ENCODE peak calls at places on chromosomes 5 and 9, in nine cellular contexts. One of them, this sample, is unnamed.

GRCh38 chr5:172443441-172444109 is 10.8 kb downstream of the SH3PXD2B start:
- DNase-seq in H9: no peak
- DNase-seq in fibroblast of pulmonary artery: peak; percentile 98
- DNase-seq in activated T-helper 1 cell treated with anti-CD3 and anti-CD28 coated beads, Interleukin-12 subunit alpha, Interleukin-12 subunit beta, Interleukin-2, Interleukin-4 antibody, amounts not matched to agents 30 ng/mL and 10 ng/mL and 1 ng/mL, durations not matched to agents 14 hours and 24 hours and 36 hours: no peak
- DNase-seq in choroid plexus epithelial cell: peak; percentile 95
- DNase-seq in fibroblast of lung: peak; percentile 98
- DNase-seq in hippocampal formation: no peak
- DNase-seq in endothelial cell: no peak
- DNase-seq in PC-3: peak; percentile 95
- DNase-seq in this sample: peak; percentile 86

GRCh38 chr9:89342948-89343347 is 24.6 kb downstream of the SECISBP2 start:
- DNase-seq in H9: no peak
- DNase-seq in fibroblast of pulmonary artery: no peak
- DNase-seq in activated T-helper 1 cell treated with anti-CD3 and anti-CD28 coated beads, Interleukin-12 subunit alpha, Interleukin-12 subunit beta, Interleukin-2, Interleukin-4 antibody, amounts not matched to agents 30 ng/mL and 10 ng/mL and 1 ng/mL, durations not matched to agents 14 hours and 24 hours and 36 hours: no peak
- DNase-seq in choroid plexus epithelial cell: peak; percentile 15
- DNase-seq in fibroblast of lung: no peak
- DNase-seq in hippocampal formation: no peak
- DNase-seq in endothelial cell: no peak
- DNase-seq in PC-3: no peak
- DNase-seq in this sample: no peak

GRCh38 chr9:89524888-89525385 is 27.0 kb upstream of the SEMA4D start:
- DNase-seq in H9: no peak
- DNase-seq in fibroblast of pulmonary artery: no peak
- DNase-seq in activated T-helper 1 cell treated with anti-CD3 and anti-CD28 coated beads, Interleukin-12 subunit alpha, Interleukin-12 subunit beta, Interleukin-2, Interleukin-4 antibody, amounts not matched to agents 30 ng/mL and 10 ng/mL and 1 ng/mL, durations not matched to agents 14 hours and 24 hours and 36 hours: no peak
- DNase-seq in choroid plexus epithelial cell: no peak
- DNase-seq in fibroblast of lung: no peak
- DNase-seq in hippocampal formation: no peak
- DNase-seq in endothelial cell: no peak
- DNase-seq in PC-3: no peak
- DNase-seq in this sample: no peak

GRCh38 chr9:104177003-104177611 is 83.0 kb downstream of the SMC2 start:
- DNase-seq in H9: no peak
- DNase-seq in fibroblast of pulmonary artery: peak; percentile 31
- DNase-seq in activated T-helper 1 cell treated with anti-CD3 and anti-CD28 coated beads, Interleukin-12 subunit alpha, Interleukin-12 subunit beta, Interleukin-2, Interleukin-4 antibody, amounts not matched to agents 30 ng/mL and 10 ng/mL and 1 ng/mL, durations not matched to agents 14 hours and 24 hours and 36 hours: no peak
- DNase-seq in choroid plexus epithelial cell: peak; percentile 12
- DNase-seq in fibroblast of lung: no peak
- DNase-seq in hippocampal formation: no peak
- DNase-seq in endothelial cell: no peak
- DNase-seq in PC-3: peak; percentile 42
- DNase-seq in this sample: peak; percentile 41

GRCh38 chr5:39411051-39411450 is 13.7 kb downstream of the DAB2 start:
- DNase-seq in H9: no peak
- DNase-seq in fibroblast of pulmonary artery: peak; percentile 79
- DNase-seq in activated T-helper 1 cell treated with anti-CD3 and anti-CD28 coated beads, Interleukin-12 subunit alpha, Interleukin-12 subunit beta, Interleukin-2, Interleukin-4 antibody, amounts not matched to agents 30 ng/mL and 10 ng/mL and 1 ng/mL, durations not matched to agents 14 hours and 24 hours and 36 hours: no peak
- DNase-seq in choroid plexus epithelial cell: peak; percentile 83
- DNase-seq in fibroblast of lung: peak; percentile 76
- DNase-seq in hippocampal formation: no peak
- DNase-seq in endothelial cell: no peak
- DNase-seq in PC-3: peak; percentile 85
- DNase-seq in this sample: peak; percentile 46

GRCh38 chr9:137797206-137798120 is 80.1 kb upstream of the CACNA1B start:
- DNase-seq in H9: no peak
- DNase-seq in fibroblast of pulmonary artery: no peak
- DNase-seq in activated T-helper 1 cell treated with anti-CD3 and anti-CD28 coated beads, Interleukin-12 subunit alpha, Interleukin-12 subunit beta, Interleukin-2, Interleukin-4 antibody, amounts not matched to agents 30 ng/mL and 10 ng/mL and 1 ng/mL, durations not matched to agents 14 hours and 24 hours and 36 hours: no peak
- DNase-seq in choroid plexus epithelial cell: no peak
- DNase-seq in fibroblast of lung: no peak
- DNase-seq in hippocampal formation: no peak
- DNase-seq in endothelial cell: no peak
- DNase-seq in PC-3: no peak
- DNase-seq in this sample: no peak

GRCh38 chr9:79665926-79666325 is 94.2 kb downstream of the TLE4 start:
- DNase-seq in H9: no peak
- DNase-seq in fibroblast of pulmonary artery: no peak
- DNase-seq in activated T-helper 1 cell treated with anti-CD3 and anti-CD28 coated beads, Interleukin-12 subunit alpha, Interleukin-12 subunit beta, Interleukin-2, Interleukin-4 antibody, amounts not matched to agents 30 ng/mL and 10 ng/mL and 1 ng/mL, durations not matched to agents 14 hours and 24 hours and 36 hours: no peak
- DNase-seq in choroid plexus epithelial cell: no peak
- DNase-seq in fibroblast of lung: peak; percentile 42
- DNase-seq in hippocampal formation: no peak
- DNase-seq in endothelial cell: no peak
- DNase-seq in PC-3: no peak
- DNase-seq in this sample: no peak

GRCh38 chr9:111876179-111876578 is 20.4 kb upstream of the UGCG start:
- DNase-seq in H9: no peak
- DNase-seq in fibroblast of pulmonary artery: no peak
- DNase-seq in activated T-helper 1 cell treated with anti-CD3 and anti-CD28 coated beads, Interleukin-12 subunit alpha, Interleukin-12 subunit beta, Interleukin-2, Interleukin-4 antibody, amounts not matched to agents 30 ng/mL and 10 ng/mL and 1 ng/mL, durations not matched to agents 14 hours and 24 hours and 36 hours: no peak
- DNase-seq in choroid plexus epithelial cell: no peak
- DNase-seq in fibroblast of lung: no peak
- DNase-seq in hippocampal formation: no peak
- DNase-seq in endothelial cell: no peak
- DNase-seq in PC-3: no peak
- DNase-seq in this sample: no peak

GRCh38 chr5:98769256-98770157 is 4.0 kb upstream of the RGMB start:
- DNase-seq in H9: peak; percentile 63
- DNase-seq in fibroblast of pulmonary artery: peak; percentile 53
- DNase-seq in activated T-helper 1 cell treated with anti-CD3 and anti-CD28 coated beads, Interleukin-12 subunit alpha, Interleukin-12 subunit beta, Interleukin-2, Interleukin-4 antibody, amounts not matched to agents 30 ng/mL and 10 ng/mL and 1 ng/mL, durations not matched to agents 14 hours and 24 hours and 36 hours: peak; percentile 5
- DNase-seq in choroid plexus epithelial cell: peak; percentile 80
- DNase-seq in fibroblast of lung: peak; percentile 81
- DNase-seq in hippocampal formation: peak; percentile 36
- DNase-seq in endothelial cell: peak; percentile 40
- DNase-seq in PC-3: peak; percentile 45
- DNase-seq in this sample: peak; percentile 57

GRCh38 chr9:136511670-136512592 is 29.1 kb upstream of the SEC16A start:
- DNase-seq in H9: no peak
- DNase-seq in fibroblast of pulmonary artery: peak; percentile 91
- DNase-seq in activated T-helper 1 cell treated with anti-CD3 and anti-CD28 coated beads, Interleukin-12 subunit alpha, Interleukin-12 subunit beta, Interleukin-2, Interleukin-4 antibody, amounts not matched to agents 30 ng/mL and 10 ng/mL and 1 ng/mL, durations not matched to agents 14 hours and 24 hours and 36 hours: no peak
- DNase-seq in choroid plexus epithelial cell: no peak
- DNase-seq in fibroblast of lung: no peak
- DNase-seq in hippocampal formation: peak; percentile 83
- DNase-seq in endothelial cell: peak; percentile 73
- DNase-seq in PC-3: no peak
- DNase-seq in this sample: no peak

GRCh38 chr5:73853091-73853490 is 227.1 kb downstream of the ARHGEF28 start:
- DNase-seq in H9: no peak
- DNase-seq in fibroblast of pulmonary artery: peak; percentile 21
- DNase-seq in activated T-helper 1 cell treated with anti-CD3 and anti-CD28 coated beads, Interleukin-12 subunit alpha, Interleukin-12 subunit beta, Interleukin-2, Interleukin-4 antibody, amounts not matched to agents 30 ng/mL and 10 ng/mL and 1 ng/mL, durations not matched to agents 14 hours and 24 hours and 36 hours: no peak
- DNase-seq in choroid plexus epithelial cell: peak; percentile 41
- DNase-seq in fibroblast of lung: peak; percentile 31
- DNase-seq in hippocampal formation: no peak
- DNase-seq in endothelial cell: no peak
- DNase-seq in PC-3: peak; percentile 77
- DNase-seq in this sample: peak; percentile 69

GRCh38 chr9:21461377-21461776 is 20.7 kb downstream of the IFNE start:
- DNase-seq in H9: no peak
- DNase-seq in fibroblast of pulmonary artery: peak; percentile 15
- DNase-seq in activated T-helper 1 cell treated with anti-CD3 and anti-CD28 coated beads, Interleukin-12 subunit alpha, Interleukin-12 subunit beta, Interleukin-2, Interleukin-4 antibody, amounts not matched to agents 30 ng/mL and 10 ng/mL and 1 ng/mL, durations not matched to agents 14 hours and 24 hours and 36 hours: no peak
- DNase-seq in choroid plexus epithelial cell: no peak
- DNase-seq in fibroblast of lung: no peak
- DNase-seq in hippocampal formation: no peak
- DNase-seq in endothelial cell: no peak
- DNase-seq in PC-3: no peak
- DNase-seq in this sample: no peak

GRCh38 chr9:5531251-5531972 is 21.1 kb downstream of the PDCD1LG2 start:
- DNase-seq in H9: no peak
- DNase-seq in fibroblast of pulmonary artery: no peak
- DNase-seq in activated T-helper 1 cell treated with anti-CD3 and anti-CD28 coated beads, Interleukin-12 subunit alpha, Interleukin-12 subunit beta, Interleukin-2, Interleukin-4 antibody, amounts not matched to agents 30 ng/mL and 10 ng/mL and 1 ng/mL, durations not matched to agents 14 hours and 24 hours and 36 hours: no peak
- DNase-seq in choroid plexus epithelial cell: no peak
- DNase-seq in fibroblast of lung: no peak
- DNase-seq in hippocampal formation: no peak
- DNase-seq in endothelial cell: no peak
- DNase-seq in PC-3: no peak
- DNase-seq in this sample: no peak

GRCh38 chr9:127595606-127596005 is 16.5 kb upstream of the STXBP1 start:
- DNase-seq in H9: no peak
- DNase-seq in fibroblast of pulmonary artery: no peak
- DNase-seq in activated T-helper 1 cell treated with anti-CD3 and anti-CD28 coated beads, Interleukin-12 subunit alpha, Interleukin-12 subunit beta, Interleukin-2, Interleukin-4 antibody, amounts not matched to agents 30 ng/mL and 10 ng/mL and 1 ng/mL, durations not matched to agents 14 hours and 24 hours and 36 hours: no peak
- DNase-seq in choroid plexus epithelial cell: no peak
- DNase-seq in fibroblast of lung: no peak
- DNase-seq in hippocampal formation: no peak
- DNase-seq in endothelial cell: no peak
- DNase-seq in PC-3: no peak
- DNase-seq in this sample: no peak

GRCh38 chr5:68277427-68277826 is 61.9 kb downstream of the PIK3R1 start:
- DNase-seq in H9: no peak
- DNase-seq in fibroblast of pulmonary artery: peak; percentile 34
- DNase-seq in activated T-helper 1 cell treated with anti-CD3 and anti-CD28 coated beads, Interleukin-12 subunit alpha, Interleukin-12 subunit beta, Interleukin-2, Interleukin-4 antibody, amounts not matched to agents 30 ng/mL and 10 ng/mL and 1 ng/mL, durations not matched to agents 14 hours and 24 hours and 36 hours: no peak
- DNase-seq in choroid plexus epithelial cell: peak; percentile 62
- DNase-seq in fibroblast of lung: peak; percentile 94
- DNase-seq in hippocampal formation: no peak
- DNase-seq in endothelial cell: no peak
- DNase-seq in PC-3: peak; percentile 65
- DNase-seq in this sample: peak; percentile 97

GRCh38 chr9:136305822-136306690 is 2.2 kb upstream of the CCDC187 start:
- DNase-seq in H9: no peak
- DNase-seq in fibroblast of pulmonary artery: no peak
- DNase-seq in activated T-helper 1 cell treated with anti-CD3 and anti-CD28 coated beads, Interleukin-12 subunit alpha, Interleukin-12 subunit beta, Interleukin-2, Interleukin-4 antibody, amounts not matched to agents 30 ng/mL and 10 ng/mL and 1 ng/mL, durations not matched to agents 14 hours and 24 hours and 36 hours: no peak
- DNase-seq in choroid plexus epithelial cell: no peak
- DNase-seq in fibroblast of lung: no peak
- DNase-seq in hippocampal formation: no peak
- DNase-seq in endothelial cell: no peak
- DNase-seq in PC-3: no peak
- DNase-seq in this sample: no peak

GRCh38 chr5:158789441-158789840 is 310.3 kb downstream of the EBF1 start:
- DNase-seq in H9: no peak
- DNase-seq in fibroblast of pulmonary artery: no peak
- DNase-seq in activated T-helper 1 cell treated with anti-CD3 and anti-CD28 coated beads, Interleukin-12 subunit alpha, Interleukin-12 subunit beta, Interleukin-2, Interleukin-4 antibody, amounts not matched to agents 30 ng/mL and 10 ng/mL and 1 ng/mL, durations not matched to agents 14 hours and 24 hours and 36 hours: no peak
- DNase-seq in choroid plexus epithelial cell: no peak
- DNase-seq in fibroblast of lung: no peak
- DNase-seq in hippocampal formation: no peak
- DNase-seq in endothelial cell: no peak
- DNase-seq in PC-3: no peak
- DNase-seq in this sample: no peak

GRCh38 chr5:176507911-176508310 is 29.3 kb downstream of the RNF44 start:
- DNase-seq in H9: no peak
- DNase-seq in fibroblast of pulmonary artery: no peak
- DNase-seq in activated T-helper 1 cell treated with anti-CD3 and anti-CD28 coated beads, Interleukin-12 subunit alpha, Interleukin-12 subunit beta, Interleukin-2, Interleukin-4 antibody, amounts not matched to agents 30 ng/mL and 10 ng/mL and 1 ng/mL, durations not matched to agents 14 hours and 24 hours and 36 hours: no peak
- DNase-seq in choroid plexus epithelial cell: no peak
- DNase-seq in fibroblast of lung: no peak
- DNase-seq in hippocampal formation: no peak
- DNase-seq in endothelial cell: no peak
- DNase-seq in PC-3: no peak
- DNase-seq in this sample: no peak